ENCODE peak calls at places on chromosomes 4 and X, in four cellular contexts. O is endothelial cell of umbilical vein, X is HCT116, Z is tibial nerve. L is an unnamed sample. For H3K36me3, the result is how much of the 10 kb centered on the place peaks cover.

GRCh38 chrX:54530358-54530900 is 410 bp downstream of the GNL3L start:
- DNase-seq in Z (no peak), X (no peak), O (no peak), L (no peak)

GRCh38 chr4:156576946-156577345 is 394.7 kb downstream of the PDGFC start:
- DNase-seq in O (no peak), Z (no peak), X (no peak), L (no peak)

GRCh38 chrX:36199926-36200325 is 280.4 kb downstream of the CFAP47 start:
- DNase-seq in X (no peak), O (no peak), Z (no peak), L (no peak)

GRCh38 chrX:70171636-70172035 is 5.6 kb upstream of the DGAT2L6 start:
- DNase-seq in Z (no peak), O (no peak), X (no peak), L (no peak)

GRCh38 chr4:80229590-80229989 is 32.3 kb downstream of the PRDM8 start:
- DNase-seq in O (no peak), Z (no peak), X (no peak), L (no peak)

GRCh38 chr4:84503495-84504437 is 4.7 kb upstream of the NKX6-1 start:
- DNase-seq in Z (no peak), O (peak), X (peak), L (peak)

GRCh38 chrX:53265771-53266170 is 15.6 kb downstream of the IQSEC2 start:
- DNase-seq in X (no peak), Z (no peak), O (no peak), L (no peak)

GRCh38 chrX:72305286-72306084 is at the start of gene CITED1:
- DNase-seq in Z (no peak), O (no peak), X (no peak), L (peak)

GRCh38 chr4:47882228-47882627 is 32.2 kb downstream of the NFXL1 start:
- DNase-seq in Z (no peak), X (no peak), O (no peak), L (no peak)
- H3K36me3 ChIP-seq in Z (half or more), X (half or more), O (under half), L (under half)

GRCh38 chrX:109751698-109752097 is 18.6 kb upstream of the ACSL4 start:
- DNase-seq in O (no peak), Z (no peak), X (no peak), L (no peak)

GRCh38 chrX:109749207-109749606 is 16.1 kb upstream of the ACSL4 start:
- DNase-seq in X (no peak), O (no peak), Z (no peak), L (no peak)

GRCh38 chrX:109742722-109743121 is 9.7 kb upstream of the ACSL4 start:
- DNase-seq in O (no peak), X (no peak), Z (no peak), L (no peak)

GRCh38 chrX:109747681-109748080 is 14.6 kb upstream of the ACSL4 start:
- DNase-seq in O (no peak), Z (no peak), X (no peak), L (no peak)
- H3K4me3 ChIP-seq in O (no peak), Z (no peak), X (no peak), L (no peak)

GRCh38 chr4:41260315-41260714 is 3.6 kb downstream of the UCHL1 start:
- DNase-seq in X (no peak), Z (no peak), O (no peak), L (no peak)

GRCh38 chr4:41258783-41259182 is 2.1 kb downstream of the UCHL1 start:
- DNase-seq in O (peak), Z (no peak), X (peak), L (peak)

GRCh38 chr4:41257901-41258300 is 1.2 kb downstream of the UCHL1 start:
- DNase-seq in O (peak), Z (no peak), X (no peak), L (no peak)

GRCh38 chr4:41264212-41264611 is 7.5 kb downstream of the UCHL1 start:
- DNase-seq in Z (no peak), X (no peak), O (no peak), L (no peak)

GRCh38 chr4:41262198-41262597 is 5.5 kb downstream of the UCHL1 start:
- DNase-seq in Z (no peak), X (no peak), O (no peak), L (no peak)
- H3K36me3 ChIP-seq in Z (under half), X (under half), O (under half), L (under half)

GRCh38 chrX:123764967-123765871 is 32.4 kb upstream of the THOC2 start:
- DNase-seq in Z (peak), O (peak), X (peak), L (peak)
- H3K4me3 ChIP-seq in Z (peak), O (peak), X (peak), L (peak)

L was measured in MG63.